ENCODE peak calls at places on chromosomes 5 and 9, in nine cellular contexts. T is colonic mucosa, C is brain microvascular endothelial cell, F is MM.1S, S is tibial artery, H is tibial nerve, Y is sigmoid colon, O is A549, W is lower lobe of right lung. V is an unnamed sample.

GRCh38 chr9:98517710-98518109 is 191.0 kb downstream of the GABBR2 start:
- DNase-seq in H (no peak), T (no peak), W (no peak), F (no peak), S (no peak), C (no peak), Y (no peak), O (no peak), V (no peak)

GRCh38 chr9:10005206-10005605 is 607.6 kb downstream of the PTPRD start:
- DNase-seq in Y (no peak), O (no peak), S (no peak), H (no peak), T (no peak), W (no peak), F (no peak), C (no peak), V (no peak)

GRCh38 chr5:14108170-14108996 is 34.8 kb upstream of the TRIO start:
- DNase-seq in Y (peak), W (peak), T (peak), F (peak), S (peak), H (peak), O (peak), C (peak), V (peak)

GRCh38 chr5:39224196-39224754 is 4.9 kb upstream of the FYB1 start:
- DNase-seq in O (no peak), T (peak), C (no peak), Y (peak), F (no peak), W (peak), S (peak), H (no peak), V (peak)

GRCh38 chr5:140007311-140007710 is 35.8 kb downstream of the NRG2 start:
- DNase-seq in S (no peak), O (no peak), H (no peak), Y (no peak), F (no peak), W (no peak), T (no peak), C (no peak), V (no peak)

GRCh38 chr9:134607971-134608370 is 33.6 kb upstream of the COL5A1 start:
- DNase-seq in S (no peak), H (no peak), Y (no peak), W (no peak), F (no peak), T (no peak), O (no peak), C (no peak), V (no peak)

GRCh38 chr9:130390986-130391385 is 53.8 kb upstream of the ASS1 start:
- DNase-seq in O (no peak), F (no peak), T (no peak), C (no peak), W (no peak), S (no peak), H (no peak), Y (no peak), V (no peak)

GRCh38 chr5:172919525-172920446 is 39.4 kb upstream of the RPL26L1 start:
- DNase-seq in C (no peak), F (no peak), T (no peak), O (no peak), S (no peak), H (no peak), Y (peak), W (peak), V (no peak)

GRCh38 chr9:81526587-81526986 is 162.8 kb downstream of the TLE1 start:
- DNase-seq in W (no peak), Y (no peak), F (no peak), O (no peak), H (no peak), T (no peak), S (no peak), C (peak), V (no peak)

GRCh38 chr9:37966443-37967271 is 62.7 kb upstream of the SLC25A51 start:
- DNase-seq in W (no peak), H (no peak), O (peak), Y (no peak), C (no peak), F (no peak), T (peak), S (no peak), V (no peak)

GRCh38 chr5:15791274-15791673 is 291.3 kb downstream of the FBXL7 start:
- DNase-seq in T (no peak), F (no peak), O (no peak), C (no peak), S (no peak), H (no peak), W (no peak), Y (no peak), V (no peak)

GRCh38 chr5:170293273-170293672 is 4.3 kb downstream of the LCP2 start:
- DNase-seq in S (peak), W (peak), C (no peak), H (no peak), F (no peak), Y (peak), T (peak), O (no peak), V (no peak)

GRCh38 chr5:143142596-143143435 is 260.7 kb downstream of the NR3C1 start:
- DNase-seq in C (no peak), H (no peak), F (no peak), W (no peak), T (no peak), Y (peak), S (peak), O (no peak), V (peak)

GRCh38 chr5:127898551-127899213 is 184.9 kb upstream of the SLC12A2 start:
- DNase-seq in F (no peak), O (no peak), W (no peak), H (no peak), Y (no peak), T (no peak), S (no peak), C (no peak), V (no peak)

GRCh38 chr9:83013867-83014605 is 48.9 kb downstream of the RASEF start:
- DNase-seq in W (no peak), Y (no peak), F (no peak), T (no peak), C (peak), O (no peak), H (no peak), S (no peak), V (no peak)

DNA sequence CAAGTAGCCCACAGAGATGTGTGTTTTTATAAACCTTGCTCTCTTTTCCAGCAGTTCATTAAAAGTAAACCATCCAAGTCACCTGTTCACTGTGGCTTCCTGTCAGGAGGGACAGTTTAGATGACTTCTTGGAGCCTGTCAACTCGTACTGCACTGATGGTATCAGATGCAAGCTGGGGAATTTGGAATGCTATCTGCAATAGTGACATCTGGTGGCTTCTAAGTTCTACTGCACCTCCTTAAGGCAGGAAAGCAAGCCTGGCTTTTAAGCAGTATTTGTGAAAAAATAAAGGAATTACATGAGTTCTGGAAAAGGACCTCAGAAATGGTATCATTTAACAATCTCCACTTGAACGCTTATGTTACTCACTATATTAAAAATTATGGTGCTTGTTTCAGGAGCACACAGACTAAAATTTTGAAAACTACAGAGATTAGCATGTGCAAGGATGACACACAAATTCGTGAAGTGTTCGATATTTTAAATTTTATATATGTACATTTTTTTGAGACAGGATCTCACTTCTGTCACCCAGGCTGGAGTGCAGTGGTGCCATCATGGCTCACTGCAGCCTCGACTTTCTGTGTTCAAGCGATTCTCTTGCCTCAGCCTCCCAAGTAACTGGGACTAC is 164.0 kb downstream of the TTC39B start:
- DNase-seq in W (no peak), O (peak), S (no peak), T (no peak), Y (no peak), C (peak), F (peak), H (no peak), V (peak)
- TF ChIP-seq CTCF in W (peak), O (peak), S (peak), T (peak), Y (peak), C (peak), F (peak), H (peak), V (peak)

DNA sequence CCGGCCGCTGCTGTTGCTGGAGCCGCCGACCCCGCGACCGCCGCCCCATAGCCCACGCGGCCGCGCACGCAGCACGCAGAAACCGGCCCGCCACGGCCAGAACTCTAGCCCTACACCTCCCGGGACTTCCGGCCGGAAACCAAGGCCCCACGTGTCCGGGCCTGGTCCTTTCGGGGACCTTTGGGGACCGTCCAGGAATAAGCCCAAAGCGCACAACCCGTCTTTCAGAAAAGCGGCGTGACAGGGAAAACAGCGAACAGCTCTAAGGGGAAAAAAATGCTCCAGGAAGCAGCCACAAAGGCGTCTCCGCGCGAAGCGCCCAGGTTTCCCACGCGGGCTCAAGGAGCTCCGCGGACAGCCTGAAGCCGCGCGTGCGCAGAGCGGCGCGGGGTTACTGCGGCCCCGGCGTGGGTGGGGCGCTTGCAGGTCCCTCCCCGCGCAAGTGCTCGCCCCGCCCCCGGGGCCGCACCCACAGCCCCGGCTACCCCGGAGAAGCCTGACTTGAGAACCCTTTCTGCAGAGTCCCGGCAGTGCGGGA is at the start of the genes NSUN2 and SRD5A1:
- DNase-seq in H (peak), Y (peak), F (peak), C (peak), S (peak), W (peak), T (peak), O (peak), V (peak)
- H3K27ac ChIP-seq in H (peak), Y (peak), F (peak), C (peak), S (peak), W (peak), T (peak), O (peak), V (peak)

DNA sequence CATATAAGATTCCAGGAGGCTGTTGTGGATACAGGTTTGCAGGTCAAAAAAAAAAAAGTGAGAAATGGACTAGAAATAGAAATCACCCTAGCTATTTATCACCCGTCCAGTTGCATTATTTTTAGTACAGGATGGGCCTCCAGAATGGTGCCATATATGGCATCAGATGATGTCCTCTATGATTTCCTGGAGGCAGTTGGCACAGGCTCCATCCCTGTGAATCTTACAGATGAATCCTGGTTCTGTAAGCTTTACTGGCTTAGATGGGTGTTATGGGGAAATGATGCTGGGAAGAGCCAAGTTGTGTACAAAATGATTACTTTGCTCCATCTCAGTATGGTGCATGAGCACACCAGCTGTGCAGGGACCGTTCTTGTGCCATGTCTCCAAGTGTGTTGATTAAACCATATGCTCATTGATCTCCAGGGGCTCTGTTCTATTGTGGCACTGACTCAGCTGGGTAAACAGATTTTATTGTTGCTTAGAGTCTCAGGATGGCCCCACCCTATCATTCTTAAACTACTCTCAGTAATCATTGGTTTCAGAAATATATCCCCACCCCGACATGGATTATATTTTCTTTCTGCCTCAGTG is 755.7 kb downstream of the TLR4 start:
- DNase-seq in T (no peak), H (no peak), S (no peak), W (no peak), Y (peak), C (no peak), F (no peak), O (no peak), V (no peak)
- TF ChIP-seq CTCF in T (no peak), H (no peak), S (no peak), W (no peak), Y (no peak), C (no peak), F (no peak), O (no peak), V (no peak)

GRCh38 chr5:149437369-149438040 is 58.4 kb upstream of the IL17B start:
- DNase-seq in H (no peak), C (no peak), Y (no peak), O (no peak), S (no peak), T (no peak), F (no peak), W (no peak), V (no peak)
- H3K27ac ChIP-seq in H (no peak), C (no peak), Y (peak), O (peak), S (no peak), T (no peak), F (no peak), W (no peak), V (peak)

DNA sequence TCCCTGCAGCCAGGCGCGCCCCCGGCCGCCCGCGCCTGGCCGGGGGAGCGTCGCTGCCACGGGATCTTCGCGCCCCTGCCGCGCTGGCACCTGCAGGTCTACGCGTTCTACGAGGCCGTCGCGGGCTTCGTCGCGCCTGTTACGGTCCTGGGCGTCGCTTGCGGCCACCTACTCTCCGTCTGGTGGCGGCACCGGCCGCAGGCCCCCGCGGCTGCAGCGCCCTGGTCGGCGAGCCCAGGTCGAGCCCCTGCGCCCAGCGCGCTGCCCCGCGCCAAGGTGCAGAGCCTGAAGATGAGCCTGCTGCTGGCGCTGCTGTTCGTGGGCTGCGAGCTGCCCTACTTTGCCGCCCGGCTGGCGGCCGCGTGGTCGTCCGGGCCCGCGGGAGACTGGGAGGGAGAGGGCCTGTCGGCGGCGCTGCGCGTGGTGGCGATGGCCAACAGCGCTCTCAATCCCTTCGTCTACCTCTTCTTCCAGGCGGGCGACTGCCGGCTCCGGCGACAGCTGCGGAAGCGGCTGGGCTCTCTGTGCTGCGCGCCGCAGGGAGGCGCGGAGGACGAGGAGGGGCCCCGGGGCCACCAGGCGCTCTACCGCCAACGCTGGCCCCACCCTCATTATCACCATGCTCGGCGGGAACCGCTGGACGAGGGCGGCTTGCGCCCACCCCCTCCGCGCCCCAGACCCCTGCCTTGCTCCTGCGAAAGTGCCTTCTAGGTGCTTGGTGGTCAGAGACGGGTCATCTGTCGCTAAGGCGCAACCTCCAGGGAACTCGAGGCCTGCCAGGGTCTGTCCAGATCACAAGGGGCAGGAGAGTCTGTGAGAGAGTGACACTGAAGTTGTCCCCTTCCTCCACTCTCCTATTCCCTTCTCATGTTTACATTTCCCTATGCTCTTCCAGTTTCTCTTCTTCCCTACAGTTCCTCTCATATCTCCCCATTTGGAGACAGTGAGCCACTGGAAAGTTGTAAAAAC is 1.3 kb downstream of the GPR150 start:
- DNase-seq in F (no peak), S (no peak), Y (no peak), T (peak), H (no peak), W (peak), C (no peak), O (peak), V (no peak)
- TF ChIP-seq CTCF in F (no peak), S (no peak), Y (no peak), T (no peak), H (no peak), W (no peak), C (no peak), O (no peak), V (no peak)

GRCh38 chr5:145946112-145946861 is 9.9 kb downstream of the SH3RF2 start:
- DNase-seq in S (no peak), C (peak), Y (no peak), H (no peak), F (no peak), T (no peak), W (no peak), O (peak), V (peak)

GRCh38 chr5:145944328-145944727 is 8.0 kb downstream of the SH3RF2 start:
- DNase-seq in W (no peak), Y (no peak), F (no peak), S (no peak), H (no peak), T (peak), O (no peak), C (no peak), V (no peak)

GRCh38 chr5:145947581-145947980 is 11.2 kb downstream of the SH3RF2 start:
- DNase-seq in T (no peak), C (no peak), H (no peak), Y (no peak), O (no peak), S (no peak), W (no peak), F (peak), V (no peak)

GRCh38 chr5:145943674-145944121 is 7.3 kb downstream of the SH3RF2 start:
- DNase-seq in Y (no peak), W (peak), H (no peak), T (peak), O (no peak), F (peak), C (no peak), S (peak), V (peak)

GRCh38 chr5:145945620-145946111 is 9.3 kb downstream of the SH3RF2 start:
- DNase-seq in S (no peak), F (no peak), C (no peak), O (no peak), T (no peak), Y (no peak), H (no peak), W (no peak), V (no peak)
- H3K27ac ChIP-seq in S (peak), F (no peak), C (peak), O (peak), T (no peak), Y (no peak), H (no peak), W (no peak), V (peak)

GRCh38 chr5:88683506-88684135 is 199.4 kb downstream of the MEF2C start:
- DNase-seq in S (no peak), Y (no peak), C (no peak), O (peak), W (no peak), T (no peak), F (peak), H (no peak), V (no peak)
- TF ChIP-seq CTCF in S (no peak), Y (no peak), C (peak), O (no peak), W (no peak), T (no peak), F (peak), H (no peak), V (no peak)

DNA sequence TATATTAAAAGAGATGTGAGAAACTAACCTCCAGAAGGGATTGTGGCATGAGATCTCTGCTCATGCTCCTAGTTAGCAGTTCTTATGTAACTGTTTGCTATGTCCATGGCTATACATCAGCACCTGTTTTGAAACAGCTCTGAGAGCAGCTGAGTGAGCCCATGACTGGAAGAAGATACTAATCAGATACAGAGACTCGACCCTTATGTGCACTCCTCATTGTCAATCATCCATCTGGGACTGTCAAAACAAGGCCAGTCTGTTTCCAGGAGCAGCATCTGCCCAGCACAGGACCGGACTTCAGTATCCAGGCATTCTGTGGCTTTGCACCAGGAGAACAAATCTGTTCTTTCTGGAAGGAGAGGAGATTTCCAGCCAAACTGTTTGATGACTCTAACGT is 77.7 kb downstream of the EFNA5 start:
- DNase-seq in T (no peak), W (no peak), H (no peak), S (no peak), F (no peak), Y (no peak), C (no peak), O (no peak), V (no peak)
- H3K27ac ChIP-seq in T (no peak), W (no peak), H (peak), S (peak), F (no peak), Y (no peak), C (no peak), O (no peak), V (no peak)